ENCODE peak calls at places on chromosome 20, in five cellular contexts. P is aorta, H is tibial artery, Y is A549, R is testis. A is an unnamed sample.

GRCh38 chr20:9294081-9294480 is 220.3 kb upstream of the LAMP5 start:
- DNase-seq in P (no peak), H (no peak), Y (peak; percentile 33), R (no peak), A (no peak)

GRCh38 chr20:25008388-25009217 is 16.1 kb upstream of the APMAP start:
- DNase-seq in P (peak; percentile 38), H (peak; percentile 54), Y (no peak), R (no peak), A (no peak)

GRCh38 chr20:58573257-58573656 is 58.1 kb upstream of the APCDD1L start:
- DNase-seq in P (peak; percentile 11), H (no peak), Y (no peak), R (no peak), A (no peak)

GRCh38 chr20:31595654-31596411 is 9.3 kb upstream of the ID1 start:
- DNase-seq in P (peak; percentile 92), H (peak; percentile 96), Y (peak; percentile 74), R (peak; percentile 79), A (no peak)

GRCh38 chr20:22984611-22985010 is 50.5 kb upstream of the SSTR4 start:
- DNase-seq in P (no peak), H (no peak), Y (no peak), R (no peak), A (no peak)

GRCh38 chr20:37423545-37423944 is 77.6 kb downstream of the SRC start:
- DNase-seq in P (no peak), H (no peak), Y (no peak), R (no peak), A (no peak)

GRCh38 chr20:5173763-5174162 is 47.0 kb downstream of the CDS2 start:
- DNase-seq in P (no peak), H (no peak), Y (no peak), R (no peak), A (no peak)

GRCh38 chr20:39853050-39853449 is 836.0 kb downstream of the MAFB start:
- DNase-seq in P (no peak), H (no peak), Y (no peak), R (no peak), A (no peak)

GRCh38 chr20:15708984-15709598 is 864.2 kb downstream of the KIF16B start:
- DNase-seq in P (peak; percentile 78), H (no peak), Y (peak; percentile 54), R (peak; percentile 76), A (no peak)

GRCh38 chr20:52892023-52892422 is 80.1 kb upstream of the TSHZ2 start:
- DNase-seq in P (no peak), H (no peak), Y (no peak), R (no peak), A (no peak)

GRCh38 chr20:17835240-17835940 is 133.2 kb downstream of the SNX5 start:
- DNase-seq in P (peak; percentile 92), H (peak; percentile 86), Y (peak; percentile 81), R (no peak), A (no peak)

GRCh38 chr20:9141070-9141469 is 72.2 kb downstream of the PLCB4 start:
- DNase-seq in P (no peak), H (no peak), Y (no peak), R (no peak), A (no peak)

GRCh38 chr20:52082612-52083011 is 109.0 kb downstream of the ZFP64 start:
- DNase-seq in P (no peak), H (no peak), Y (no peak), R (no peak), A (no peak)

GRCh38 chr20:36644032-36644712 is 1.8 kb downstream of the SLA2 start:
- DNase-seq in P (peak; percentile 22), H (no peak), Y (no peak), R (no peak), A (peak; percentile 31)

GRCh38 chr20:38460040-38460623 is 12.5 kb upstream of the RALGAPB start:
- DNase-seq in P (peak; percentile 2), H (no peak), Y (peak; percentile 66), R (no peak), A (no peak)

GRCh38 chr20:45972500-45973183 is 639 bp upstream of the ZNF335 start:
- DNase-seq in P (peak; percentile 46), H (no peak), Y (no peak), R (no peak), A (no peak)

GRCh38 chr20:14223806-14224205 is 113.6 kb downstream of the FLRT3 start:
- DNase-seq in P (no peak), H (no peak), Y (no peak), R (no peak), A (no peak)

GRCh38 chr20:51496964-51497363 is 45.6 kb downstream of the NFATC2 start:
- DNase-seq in P (no peak), H (no peak), Y (no peak), R (no peak), A (no peak)

GRCh38 chr20:23205221-23205620 is 119.1 kb upstream of the CD93 start:
- DNase-seq in P (no peak), H (no peak), Y (no peak), R (no peak), A (no peak)

GRCh38 chr20:17967595-17968365 is 814 bp downstream of the SNX5 start:
- DNase-seq in P (no peak), H (no peak), Y (peak; percentile 43), R (peak; percentile 30), A (no peak)

GRCh38 chr20:14583413-14583812 is 246.0 kb upstream of the FLRT3 start:
- DNase-seq in P (no peak), H (no peak), Y (peak; percentile 13), R (no peak), A (no peak)

DNA sequence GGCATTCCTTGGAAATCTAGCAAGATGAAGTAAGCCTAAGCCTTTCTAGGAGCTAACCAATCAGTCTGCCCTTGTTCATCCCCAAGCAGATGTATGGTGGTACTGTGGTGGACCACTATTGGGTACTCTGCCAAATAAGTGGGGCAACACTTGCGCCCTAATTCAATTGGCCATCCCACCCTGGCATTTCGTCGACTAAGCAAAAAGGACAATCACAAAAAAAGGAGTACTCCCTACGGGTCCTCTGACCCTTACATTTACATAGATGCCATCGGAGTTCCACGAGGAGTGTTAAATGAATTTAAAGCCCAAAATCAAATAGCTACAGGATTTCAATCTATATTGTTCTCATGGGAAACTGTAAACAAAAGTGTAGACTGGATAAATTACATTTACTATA is 19.5 kb downstream of the CHD6 start:
- DNase-seq in P (no peak), H (no peak), Y (no peak), R (no peak), A (no peak)
- H3K9me3 ChIP-seq in P (peaks cover 7% of the 10 kb centered on the region), H (peaks cover 7% of the 10 kb centered on the region), Y (peaks cover 29% of the 10 kb centered on the region), R (no peaks in the 10 kb centered on the region), A (peaks cover 13% of the 10 kb centered on the region)

GRCh38 chr20:56072165-56072564 is 66.8 kb upstream of the CBLN4 start:
- DNase-seq in P (no peak), H (no peak), Y (no peak), R (no peak), A (no peak)
- H3K9me3 ChIP-seq in P (no peaks in the 10 kb centered on the region), H (no peaks in the 10 kb centered on the region), Y (no peaks in the 10 kb centered on the region), R (no peaks in the 10 kb centered on the region), A (no peaks in the 10 kb centered on the region)

DNA sequence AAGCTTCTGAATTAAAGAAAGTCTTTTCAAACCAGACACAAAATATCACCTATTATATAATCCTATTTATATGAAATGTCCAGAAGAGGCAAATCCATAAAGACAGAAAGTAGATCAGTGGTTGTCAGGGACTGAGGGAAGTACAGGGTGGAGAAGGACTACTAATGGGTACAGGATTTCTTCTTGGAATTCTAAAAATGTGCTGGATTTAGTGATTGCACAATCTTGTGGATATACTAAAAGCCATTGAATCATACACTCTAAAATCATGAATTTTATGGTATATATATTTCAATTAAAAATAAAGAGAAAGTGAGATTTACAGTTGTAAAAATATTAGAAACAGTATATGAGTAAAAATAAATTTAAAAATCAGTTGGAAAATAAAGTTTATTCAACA is 18.7 kb upstream of the MC3R start:
- DNase-seq in P (no peak), H (no peak), Y (no peak), R (no peak), A (no peak)
- H3K9me3 ChIP-seq in P (peaks cover 3% of the 10 kb centered on the region), H (peaks cover 3% of the 10 kb centered on the region), Y (peaks cover 6% of the 10 kb centered on the region), R (no peaks in the 10 kb centered on the region), A (no peaks in the 10 kb centered on the region)

GRCh38 chr20:64766-65322 is 22.6 kb upstream of the DEFB125 start:
- DNase-seq in P (no peak), H (no peak), Y (no peak), R (no peak), A (no peak)
- H3K9me3 ChIP-seq in P (peaks cover 6% of the 10 kb centered on the region), H (no peaks in the 10 kb centered on the region), Y (peaks cover 26% of the 10 kb centered on the region), R (no peaks in the 10 kb centered on the region), A (peaks cover 2% of the 10 kb centered on the region)

GRCh38 chr20:56779452-56780143 is 150.5 kb downstream of the TFAP2C start:
- DNase-seq in P (no peak), H (no peak), Y (no peak), R (no peak), A (no peak)

GRCh38 chr20:56773731-56774130 is 144.6 kb downstream of the TFAP2C start:
- DNase-seq in P (no peak), H (no peak), Y (no peak), R (no peak), A (no peak)

GRCh38 chr20:56778765-56779195 is 149.7 kb downstream of the TFAP2C start:
- DNase-seq in P (no peak), H (no peak), Y (no peak), R (peak; percentile 65), A (no peak)

GRCh38 chr20:56776345-56776744 is 147.2 kb downstream of the TFAP2C start:
- DNase-seq in P (no peak), H (no peak), Y (no peak), R (no peak), A (no peak)

DNA sequence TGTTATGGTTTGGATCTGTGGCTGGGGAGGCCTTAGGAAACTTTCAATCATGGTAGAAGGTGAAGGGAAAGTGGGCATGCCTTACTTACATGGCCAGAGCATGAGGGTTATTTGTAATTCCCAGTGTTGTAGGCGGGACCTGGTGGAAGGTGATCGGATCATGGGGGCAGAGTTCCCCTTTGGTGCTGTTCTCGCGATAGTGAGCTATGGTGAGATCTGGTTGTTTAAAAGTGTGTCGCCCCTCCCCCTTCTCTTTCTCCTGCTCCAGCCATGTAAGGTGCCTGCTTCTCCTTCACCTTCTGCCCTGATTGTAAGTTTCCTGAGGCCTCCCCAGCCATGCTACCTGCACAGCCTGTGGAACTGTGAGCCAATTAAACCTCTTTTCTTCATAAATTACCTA is 145.8 kb downstream of the TFAP2C start:
- DNase-seq in P (no peak), H (no peak), Y (no peak), R (no peak), A (no peak)
- H3K9me3 ChIP-seq in P (peaks cover 2% of the 10 kb centered on the region), H (no peaks in the 10 kb centered on the region), Y (no peaks in the 10 kb centered on the region), R (no peaks in the 10 kb centered on the region), A (no peaks in the 10 kb centered on the region)

DNA sequence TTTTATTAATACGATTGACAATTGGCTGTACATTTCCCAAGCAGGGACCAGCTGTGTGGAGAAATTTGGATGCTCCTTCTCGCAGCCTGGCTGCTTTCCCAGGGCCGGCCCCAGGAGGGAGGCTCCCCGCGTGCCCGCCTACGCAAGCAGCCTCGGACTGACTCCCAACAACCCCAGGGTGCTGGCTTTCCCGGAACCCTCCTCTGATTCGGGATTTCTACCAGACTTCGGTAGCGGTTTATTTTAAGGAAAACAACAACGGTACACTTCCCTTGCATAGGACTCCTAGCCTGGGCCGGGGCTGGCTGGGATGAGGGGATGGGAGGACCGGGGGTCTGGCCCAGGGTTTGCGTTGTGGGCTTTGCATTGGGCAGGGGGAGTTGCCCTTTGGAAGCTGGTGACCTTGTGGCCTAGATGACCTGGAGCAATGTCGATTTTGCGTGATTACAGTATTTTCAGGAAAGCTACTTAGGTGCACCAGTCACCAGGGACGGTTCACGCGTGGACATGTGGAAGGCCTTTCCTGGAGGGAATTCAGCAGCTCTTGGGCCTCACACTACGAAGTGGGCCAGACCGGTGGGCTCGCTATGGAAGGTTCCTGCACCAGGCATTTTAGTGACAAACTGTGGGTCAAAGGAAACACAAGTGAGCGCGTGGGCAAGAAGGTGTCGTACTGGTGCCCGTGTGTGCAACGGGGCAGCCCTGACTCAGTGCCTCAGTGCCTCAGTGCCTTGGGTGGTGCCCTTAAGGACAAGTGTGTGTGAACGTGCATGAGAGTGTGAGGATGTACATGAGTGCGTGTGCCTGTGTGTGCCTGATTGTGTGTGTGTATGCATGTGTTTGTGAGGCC is 20.7 kb upstream of the PHACTR3 start:
- DNase-seq in P (peak; percentile 84), H (no peak), Y (no peak), R (peak; percentile 67), A (no peak)
- H3K9me3 ChIP-seq in P (peaks cover 8% of the 10 kb centered on the region), H (peaks cover 18% of the 10 kb centered on the region), Y (peaks cover 5% of the 10 kb centered on the region), R (no peaks in the 10 kb centered on the region), A (no peaks in the 10 kb centered on the region)